ENCODE peak calls at places on chromosome 3, in six cellular contexts. One of them, this sample, is unnamed.

GRCh38 chr3:154060606-154061380 is 60.4 kb upstream of the ARHGEF26 start:
- DNase-seq in ecto neural progenitor cell: no peak
- DNase-seq in nephron progenitor cell: no peak
- DNase-seq in CD4-positive, CD25-positive, alpha-beta regulatory T cell: no peak
- DNase-seq in kidney tubule cell: no peak
- DNase-seq in LoVo: no peak
- DNase-seq in this sample: no peak

GRCh38 chr3:196399485-196399945 is 32.7 kb downstream of the UBXN7 start:
- DNase-seq in kidney tubule cell: peak; percentile 72
- DNase-seq in CD4-positive, CD25-positive, alpha-beta regulatory T cell: no peak
- DNase-seq in nephron progenitor cell: no peak
- DNase-seq in LoVo: peak; percentile 25
- DNase-seq in ecto neural progenitor cell: no peak
- DNase-seq in this sample: no peak

GRCh38 chr3:177602601-177603136 is 405.4 kb upstream of the TBL1XR1 start:
- DNase-seq in nephron progenitor cell: no peak
- DNase-seq in LoVo: peak; percentile 34
- DNase-seq in CD4-positive, CD25-positive, alpha-beta regulatory T cell: no peak
- DNase-seq in kidney tubule cell: peak; percentile 21
- DNase-seq in ecto neural progenitor cell: no peak
- DNase-seq in this sample: peak; percentile 55

GRCh38 chr3:198071602-198072285 is 111.7 kb downstream of the LMLN start:
- DNase-seq in LoVo: peak; percentile 61
- DNase-seq in kidney tubule cell: peak; percentile 96
- DNase-seq in CD4-positive, CD25-positive, alpha-beta regulatory T cell: no peak
- DNase-seq in nephron progenitor cell: no peak
- DNase-seq in ecto neural progenitor cell: no peak
- DNase-seq in this sample: peak; percentile 43

GRCh38 chr3:58163234-58163633 is 47.5 kb downstream of the DNASE1L3 start:
- DNase-seq in CD4-positive, CD25-positive, alpha-beta regulatory T cell: no peak
- DNase-seq in nephron progenitor cell: no peak
- DNase-seq in LoVo: no peak
- DNase-seq in kidney tubule cell: no peak
- DNase-seq in ecto neural progenitor cell: no peak
- DNase-seq in this sample: no peak

GRCh38 chr3:13159890-13160289 is 86.7 kb upstream of the IQSEC1 start:
- DNase-seq in LoVo: no peak
- DNase-seq in ecto neural progenitor cell: no peak
- DNase-seq in kidney tubule cell: no peak
- DNase-seq in nephron progenitor cell: no peak
- DNase-seq in CD4-positive, CD25-positive, alpha-beta regulatory T cell: no peak
- DNase-seq in this sample: no peak

GRCh38 chr3:72143322-72143721 is 358.4 kb upstream of the PROK2 start:
- DNase-seq in kidney tubule cell: peak; percentile 43
- DNase-seq in ecto neural progenitor cell: no peak
- DNase-seq in CD4-positive, CD25-positive, alpha-beta regulatory T cell: no peak
- DNase-seq in LoVo: no peak
- DNase-seq in nephron progenitor cell: no peak
- DNase-seq in this sample: no peak

GRCh38 chr3:46027736-46028397 is 584 bp upstream of the XCR1 start:
- DNase-seq in nephron progenitor cell: no peak
- DNase-seq in kidney tubule cell: no peak
- DNase-seq in ecto neural progenitor cell: no peak
- DNase-seq in CD4-positive, CD25-positive, alpha-beta regulatory T cell: no peak
- DNase-seq in LoVo: no peak
- DNase-seq in this sample: no peak

GRCh38 chr3:137988982-137989381 is 21.0 kb upstream of the CLDN18 start:
- DNase-seq in LoVo: no peak
- DNase-seq in CD4-positive, CD25-positive, alpha-beta regulatory T cell: no peak
- DNase-seq in kidney tubule cell: no peak
- DNase-seq in ecto neural progenitor cell: no peak
- DNase-seq in nephron progenitor cell: no peak
- DNase-seq in this sample: no peak

GRCh38 chr3:85576091-85576690 is 617.4 kb downstream of the CADM2 start:
- DNase-seq in nephron progenitor cell: peak; percentile 65
- DNase-seq in CD4-positive, CD25-positive, alpha-beta regulatory T cell: peak; percentile 28
- DNase-seq in ecto neural progenitor cell: no peak
- DNase-seq in LoVo: peak; percentile 66
- DNase-seq in kidney tubule cell: peak; percentile 61
- DNase-seq in this sample: peak; percentile 44

GRCh38 chr3:71725279-71725991 is at the start of gene EIF4E3:
- DNase-seq in kidney tubule cell: peak; percentile 51
- DNase-seq in nephron progenitor cell: no peak
- DNase-seq in ecto neural progenitor cell: peak; percentile 66
- DNase-seq in CD4-positive, CD25-positive, alpha-beta regulatory T cell: peak; percentile 22
- DNase-seq in LoVo: peak; percentile 38
- DNase-seq in this sample: peak; percentile 47

GRCh38 chr3:55292360-55292759 is 194.7 kb downstream of the WNT5A start:
- DNase-seq in kidney tubule cell: no peak
- DNase-seq in nephron progenitor cell: peak; percentile 56
- DNase-seq in ecto neural progenitor cell: peak; percentile 56
- DNase-seq in LoVo: no peak
- DNase-seq in CD4-positive, CD25-positive, alpha-beta regulatory T cell: no peak
- DNase-seq in this sample: peak; percentile 70

GRCh38 chr3:52787672-52788625 is 6.6 kb upstream of the ITIH3 start:
- DNase-seq in nephron progenitor cell: no peak
- DNase-seq in ecto neural progenitor cell: no peak
- DNase-seq in LoVo: no peak
- DNase-seq in kidney tubule cell: no peak
- DNase-seq in CD4-positive, CD25-positive, alpha-beta regulatory T cell: no peak
- DNase-seq in this sample: no peak

GRCh38 chr3:39302178-39302577 is 22.3 kb upstream of the CX3CR1 start:
- DNase-seq in CD4-positive, CD25-positive, alpha-beta regulatory T cell: no peak
- DNase-seq in LoVo: no peak
- DNase-seq in ecto neural progenitor cell: no peak
- DNase-seq in nephron progenitor cell: no peak
- DNase-seq in kidney tubule cell: no peak
- DNase-seq in this sample: no peak

GRCh38 chr3:99634881-99635280 is 3.5 kb upstream of the COL8A1 start:
- DNase-seq in nephron progenitor cell: no peak
- DNase-seq in ecto neural progenitor cell: no peak
- DNase-seq in CD4-positive, CD25-positive, alpha-beta regulatory T cell: no peak
- DNase-seq in kidney tubule cell: peak; percentile 73
- DNase-seq in LoVo: no peak
- DNase-seq in this sample: no peak

GRCh38 chr3:89577517-89578252 is 470.3 kb downstream of the EPHA3 start:
- DNase-seq in LoVo: no peak
- DNase-seq in CD4-positive, CD25-positive, alpha-beta regulatory T cell: no peak
- DNase-seq in ecto neural progenitor cell: no peak
- DNase-seq in nephron progenitor cell: peak; percentile 16
- DNase-seq in kidney tubule cell: no peak
- DNase-seq in this sample: no peak

GRCh38 chr3:131233900-131234667 is 147.5 kb upstream of the NUDT16 start:
- DNase-seq in CD4-positive, CD25-positive, alpha-beta regulatory T cell: no peak
- DNase-seq in nephron progenitor cell: no peak
- DNase-seq in ecto neural progenitor cell: no peak
- DNase-seq in LoVo: no peak
- DNase-seq in kidney tubule cell: no peak
- DNase-seq in this sample: no peak

GRCh38 chr3:128458746-128459450 is 7.8 kb downstream of the DNAJB8 start:
- DNase-seq in LoVo: no peak
- DNase-seq in nephron progenitor cell: no peak
- DNase-seq in ecto neural progenitor cell: no peak
- DNase-seq in kidney tubule cell: no peak
- DNase-seq in CD4-positive, CD25-positive, alpha-beta regulatory T cell: no peak
- DNase-seq in this sample: no peak

GRCh38 chr3:11248596-11248995 is 23.6 kb upstream of the ATG7 start:
- DNase-seq in kidney tubule cell: peak; percentile 47
- DNase-seq in LoVo: no peak
- DNase-seq in ecto neural progenitor cell: no peak
- DNase-seq in CD4-positive, CD25-positive, alpha-beta regulatory T cell: no peak
- DNase-seq in nephron progenitor cell: no peak
- DNase-seq in this sample: no peak

GRCh38 chr3:23856286-23856685 is 50.5 kb downstream of the UBE2E1 start:
- DNase-seq in nephron progenitor cell: no peak
- DNase-seq in ecto neural progenitor cell: no peak
- DNase-seq in kidney tubule cell: no peak
- DNase-seq in CD4-positive, CD25-positive, alpha-beta regulatory T cell: no peak
- DNase-seq in LoVo: no peak
- DNase-seq in this sample: no peak

GRCh38 chr3:87298111-87298718 is 21.8 kb upstream of the POU1F1 start:
- DNase-seq in ecto neural progenitor cell: no peak
- DNase-seq in CD4-positive, CD25-positive, alpha-beta regulatory T cell: peak; percentile 37
- DNase-seq in LoVo: peak; percentile 64
- DNase-seq in nephron progenitor cell: no peak
- DNase-seq in kidney tubule cell: peak; percentile 55
- DNase-seq in this sample: no peak

GRCh38 chr3:110881069-110881468 is 190.5 kb upstream of the NECTIN3 start:
- DNase-seq in CD4-positive, CD25-positive, alpha-beta regulatory T cell: no peak
- DNase-seq in kidney tubule cell: peak; percentile 83
- DNase-seq in LoVo: peak; percentile 31
- DNase-seq in nephron progenitor cell: no peak
- DNase-seq in ecto neural progenitor cell: no peak
- DNase-seq in this sample: no peak

GRCh38 chr3:169869484-169870304 is at the start of gene LRRC31:
- DNase-seq in CD4-positive, CD25-positive, alpha-beta regulatory T cell: no peak
- DNase-seq in kidney tubule cell: peak; percentile 79
- DNase-seq in nephron progenitor cell: no peak
- DNase-seq in ecto neural progenitor cell: no peak
- DNase-seq in LoVo: peak; percentile 43
- DNase-seq in this sample: no peak

GRCh38 chr3:45992820-45993219 is 2.8 kb downstream of the FYCO1 start:
- DNase-seq in LoVo: no peak
- DNase-seq in CD4-positive, CD25-positive, alpha-beta regulatory T cell: no peak
- DNase-seq in ecto neural progenitor cell: no peak
- DNase-seq in kidney tubule cell: peak; percentile 38
- DNase-seq in nephron progenitor cell: no peak
- DNase-seq in this sample: peak; percentile 10

GRCh38 chr3:127718244-127718915 is 45.6 kb downstream of the ABTB1 start:
- DNase-seq in nephron progenitor cell: no peak
- DNase-seq in CD4-positive, CD25-positive, alpha-beta regulatory T cell: no peak
- DNase-seq in kidney tubule cell: no peak
- DNase-seq in ecto neural progenitor cell: no peak
- DNase-seq in LoVo: no peak
- DNase-seq in this sample: no peak

GRCh38 chr3:356947-357346 is 160.4 kb downstream of the CHL1 start:
- DNase-seq in CD4-positive, CD25-positive, alpha-beta regulatory T cell: no peak
- DNase-seq in nephron progenitor cell: no peak
- DNase-seq in kidney tubule cell: peak; percentile 79
- DNase-seq in ecto neural progenitor cell: no peak
- DNase-seq in LoVo: no peak
- DNase-seq in this sample: no peak

GRCh38 chr3:118618247-118619040 is 416.2 kb downstream of the IGSF11 start:
- DNase-seq in ecto neural progenitor cell: no peak
- DNase-seq in CD4-positive, CD25-positive, alpha-beta regulatory T cell: no peak
- DNase-seq in nephron progenitor cell: no peak
- DNase-seq in LoVo: no peak
- DNase-seq in kidney tubule cell: no peak
- DNase-seq in this sample: no peak

GRCh38 chr3:194787072-194787471 is 101.4 kb downstream of the FAM43A start:
- DNase-seq in kidney tubule cell: no peak
- DNase-seq in ecto neural progenitor cell: no peak
- DNase-seq in CD4-positive, CD25-positive, alpha-beta regulatory T cell: no peak
- DNase-seq in LoVo: no peak
- DNase-seq in nephron progenitor cell: no peak
- DNase-seq in this sample: no peak

GRCh38 chr3:130843441-130843840 is 50.4 kb upstream of the ATP2C1 start:
- DNase-seq in LoVo: no peak
- DNase-seq in nephron progenitor cell: no peak
- DNase-seq in ecto neural progenitor cell: no peak
- DNase-seq in kidney tubule cell: no peak
- DNase-seq in CD4-positive, CD25-positive, alpha-beta regulatory T cell: no peak
- DNase-seq in this sample: no peak

GRCh38 chr3:48984648-48985047 is 5.4 kb upstream of the P4HTM start:
- DNase-seq in LoVo: no peak
- DNase-seq in kidney tubule cell: peak; percentile 58
- DNase-seq in CD4-positive, CD25-positive, alpha-beta regulatory T cell: no peak
- DNase-seq in nephron progenitor cell: no peak
- DNase-seq in ecto neural progenitor cell: no peak
- DNase-seq in this sample: no peak

GRCh38 chr3:124351430-124352142 is 359.7 kb upstream of the ROPN1 start:
- DNase-seq in kidney tubule cell: peak; percentile 76
- DNase-seq in LoVo: peak; percentile 29
- DNase-seq in CD4-positive, CD25-positive, alpha-beta regulatory T cell: no peak
- DNase-seq in nephron progenitor cell: peak; percentile 43
- DNase-seq in ecto neural progenitor cell: peak; percentile 60
- DNase-seq in this sample: peak; percentile 59

GRCh38 chr3:179268400-179269051 is 17.6 kb upstream of the KCNMB3 start:
- DNase-seq in LoVo: no peak
- DNase-seq in kidney tubule cell: no peak
- DNase-seq in ecto neural progenitor cell: no peak
- DNase-seq in nephron progenitor cell: no peak
- DNase-seq in CD4-positive, CD25-positive, alpha-beta regulatory T cell: no peak
- DNase-seq in this sample: peak; percentile 17